ENCODE peak calls at places on chromosomes 13 and 19, in six cellular contexts. M is activated T-cell treated with anti-CD3 and anti-CD28 coated beads for 1 hour, Q is AG08395, L is hepatic stellate cell, Y is cardiac fibroblast, S is astrocyte of the hippocampus. H is an unnamed sample.
A peak's percentile ranks its signal among the peaks of the same experiment; 100 is the strongest.

GRCh38 chr19:46574533-46574932 is 26.6 kb upstream of the CALM3 start:
- DNase-seq in M (no peak), Q (no peak), L (no peak), Y (no peak), S (peak; percentile 18), H (no peak)

GRCh38 chr19:2041436-2041685 is 9.7 kb downstream of the MKNK2 start:
- DNase-seq in M (no peak), Q (no peak), L (no peak), Y (no peak), S (no peak), H (no peak)

GRCh38 chr19:40751065-40751923 is at the start of gene SNRPA:
- DNase-seq in M (peak; percentile 89), Q (peak; percentile 97), L (peak; percentile 98), Y (peak; percentile 98), S (peak; percentile 99), H (peak; percentile 92)

GRCh38 chr19:6519289-6519688 is 11.5 kb upstream of the TNFSF9 start:
- DNase-seq in M (no peak), Q (peak; percentile 84), L (peak; percentile 74), Y (peak; percentile 73), S (peak; percentile 39), H (no peak)

GRCh38 chr13:47886314-47886713 is 114.8 kb downstream of the SUCLA2 start:
- DNase-seq in M (no peak), Q (no peak), L (no peak), Y (peak; percentile 8), S (no peak), H (no peak)

GRCh38 chr19:10514211-10515145 is 2.8 kb downstream of the S1PR5 start:
- DNase-seq in M (no peak), Q (no peak), L (no peak), Y (no peak), S (peak; percentile 43), H (peak; percentile 9)

GRCh38 chr13:32639502-32640105 is 53.4 kb downstream of the PDS5B start:
- DNase-seq in M (peak; percentile 28), Q (peak; percentile 65), L (peak; percentile 24), Y (peak; percentile 85), S (peak; percentile 77), H (peak; percentile 17)

GRCh38 chr19:5142725-5143097 is 173.8 kb downstream of the KDM4B start:
- DNase-seq in M (no peak), Q (no peak), L (no peak), Y (no peak), S (no peak), H (no peak)

GRCh38 chr13:43988302-43988701 is 108.6 kb downstream of the LACC1 start:
- DNase-seq in M (no peak), Q (no peak), L (no peak), Y (peak; percentile 11), S (peak; percentile 20), H (no peak)

GRCh38 chr19:16361254-16361653 is 36.6 kb downstream of the KLF2 start:
- DNase-seq in M (no peak), Q (no peak), L (no peak), Y (peak; percentile 10), S (no peak), H (no peak)

GRCh38 chr19:751501-752341 is 809 bp downstream of the MISP start:
- DNase-seq in M (no peak), Q (peak; percentile 98), L (peak; percentile 99), Y (peak; percentile 80), S (peak; percentile 83), H (no peak)

GRCh38 chr13:59458908-59459579 is 704.7 kb downstream of the DIAPH3 start:
- DNase-seq in M (no peak), Q (no peak), L (no peak), Y (peak; percentile 87), S (peak; percentile 40), H (no peak)

GRCh38 chr19:41548954-41549688 is 26.8 kb upstream of the CEACAM21 start:
- DNase-seq in M (peak; percentile 59), Q (no peak), L (no peak), Y (peak; percentile 30), S (no peak), H (peak; percentile 58)

GRCh38 chr19:29624489-29625210 is 18.6 kb downstream of the POP4 start:
- DNase-seq in M (no peak), Q (no peak), L (no peak), Y (no peak), S (peak; percentile 26), H (no peak)

GRCh38 chr19:1990230-1991017 is 25.1 kb downstream of the BTBD2 start:
- DNase-seq in M (no peak), Q (no peak), L (no peak), Y (no peak), S (no peak), H (no peak)

GRCh38 chr19:33640773-33641172 is 19.0 kb downstream of the CHST8 start:
- DNase-seq in M (no peak), Q (no peak), L (no peak), Y (no peak), S (no peak), H (no peak)

GRCh38 chr13:99931462-99931861 is 40.1 kb downstream of the ZIC5 start:
- DNase-seq in M (no peak), Q (no peak), L (no peak), Y (no peak), S (no peak), H (no peak)

GRCh38 chr19:45030825-45031224 is 8.0 kb upstream of the CLASRP start:
- DNase-seq in M (no peak), Q (no peak), L (no peak), Y (no peak), S (no peak), H (no peak)

GRCh38 chr19:43552616-43553015 is 19.6 kb downstream of the ZNF575 start:
- DNase-seq in M (no peak), Q (no peak), L (no peak), Y (no peak), S (no peak), H (no peak)

GRCh38 chr19:44539236-44539819 is 9.9 kb upstream of the CEACAM20 start:
- DNase-seq in M (no peak), Q (peak; percentile 36), L (no peak), Y (no peak), S (no peak), H (no peak)

H was measured in activated T-helper 1 cell treated with anti-CD3 and anti-CD28 coated beads, Interleukin-2, amount 50 U/mL, for 16 hours.